ENCODE peak calls at places on chromosomes 4 and X, in eight cellular contexts. D is sciatic nerve; O is activated T-cell treated with anti-CD3 and anti-CD28 coated beads for 48 hours; L is HTR-8/SVneo; M is iPS-NIHi11; C is globus pallidus; S is stimulated activated CD8-positive, alpha-beta memory T cell treated with anti-CD3 and anti-CD28 coated beads, Interleukin-4, amount 100 ng/mL, for 24 hours; X is NCI-H2171. Y is an unnamed sample.

GRCh38 chr4:169200361-169201030 is 70.3 kb downstream of the SH3RF1 start:
- DNase-seq in M (no peak), L (no peak), S (no peak), C (no peak), X (no peak), O (no peak), D (no peak), Y (no peak)

GRCh38 chrX:23792861-23793553 is 10.0 kb downstream of the SAT1 start:
- DNase-seq in L (no peak), X (peak; percentile 67), O (no peak), S (no peak), M (no peak), D (no peak), C (no peak), Y (peak; percentile 55)

GRCh38 chr4:48968814-48969213 is 17.3 kb upstream of the CWH43 start:
- DNase-seq in C (no peak), L (no peak), S (no peak), O (no peak), M (no peak), X (no peak), D (no peak), Y (no peak)

GRCh38 chr4:21915761-21916160 is 32.8 kb downstream of the KCNIP4 start:
- DNase-seq in L (no peak), S (no peak), D (no peak), C (no peak), M (no peak), O (no peak), X (no peak), Y (no peak)

GRCh38 chrX:47581731-47582647 is at the start of gene TIMP1:
- DNase-seq in X (no peak), L (peak; percentile 75), S (peak; percentile 75), C (peak; percentile 21), D (peak; percentile 92), O (peak; percentile 71), M (peak; percentile 81), Y (peak; percentile 83)

GRCh38 chr4:159446266-159446976 is 343.5 kb downstream of the RAPGEF2 start:
- DNase-seq in D (peak; percentile 57), L (peak; percentile 60), O (peak; percentile 0), M (peak; percentile 69), X (peak; percentile 8), S (no peak), C (peak; percentile 75), Y (peak; percentile 69)

GRCh38 chrX:13778916-13779315 is 38.0 kb downstream of the GPM6B start:
- DNase-seq in D (no peak), C (no peak), O (no peak), S (no peak), X (no peak), L (peak; percentile 11), M (peak; percentile 33), Y (peak; percentile 24)

GRCh38 chrX:7163146-7163677 is 15.3 kb upstream of the PUDP start:
- DNase-seq in O (no peak), X (no peak), S (no peak), C (no peak), M (no peak), D (no peak), L (no peak), Y (no peak)

GRCh38 chr4:186347743-186348142 is 81.8 kb downstream of the F11 start:
- DNase-seq in M (peak; percentile 40), C (no peak), O (no peak), S (no peak), X (no peak), D (no peak), L (no peak), Y (peak; percentile 20)

GRCh38 chrX:129316461-129316860 is 206.8 kb downstream of the SMARCA1 start:
- DNase-seq in X (no peak), O (no peak), M (no peak), L (no peak), C (no peak), S (no peak), D (no peak), Y (no peak)

GRCh38 chr4:123997116-123997515 is 600.5 kb downstream of the SPRY1 start:
- DNase-seq in L (no peak), C (peak; percentile 10), M (no peak), S (no peak), D (no peak), O (no peak), X (no peak), Y (peak; percentile 82)

GRCh38 chr4:83282049-83282535 is 2.5 kb downstream of the COQ2 start:
- DNase-seq in S (peak; percentile 23), C (peak; percentile 38), D (no peak), O (peak; percentile 12), L (peak; percentile 19), M (peak; percentile 26), X (peak; percentile 1), Y (peak; percentile 41)

GRCh38 chr4:53476232-53477037 is 99.0 kb downstream of the FIP1L1 start:
- DNase-seq in X (no peak), O (no peak), L (peak; percentile 13), C (no peak), S (no peak), D (no peak), M (no peak), Y (no peak)

GRCh38 chr4:13530823-13531608 is 13.3 kb downstream of the NKX3-2 start:
- DNase-seq in D (no peak), C (no peak), M (peak; percentile 62), X (no peak), S (no peak), O (no peak), L (no peak), Y (peak; percentile 69)

GRCh38 chrX:22433292-22434070 is 160.8 kb downstream of the CBLL2 start:
- DNase-seq in C (no peak), M (no peak), S (no peak), X (no peak), L (no peak), O (no peak), D (no peak), Y (no peak)

GRCh38 chr4:58247792-58248191 is 1137.6 kb upstream of the IGFBP7 start:
- DNase-seq in M (peak; percentile 21), X (no peak), S (no peak), C (no peak), O (no peak), D (no peak), L (no peak), Y (peak; percentile 19)

GRCh38 chrX:42755820-42756219 is 22.1 kb downstream of the PPP1R2C start:
- DNase-seq in C (no peak), O (no peak), M (no peak), L (peak; percentile 0), X (no peak), D (peak; percentile 56), S (no peak), Y (no peak)

GRCh38 chr4:110620352-110621327 is 2.2 kb downstream of the PITX2 start:
- DNase-seq in C (no peak), L (no peak), S (no peak), O (no peak), D (no peak), M (peak; percentile 45), X (no peak), Y (peak; percentile 93)

GRCh38 chr4:114005569-114006442 is 26.4 kb upstream of the ARSJ start:
- DNase-seq in X (no peak), L (no peak), O (no peak), D (no peak), C (no peak), S (no peak), M (no peak), Y (no peak)

GRCh38 chrX:49884290-49884862 is 5.1 kb downstream of the USP27X start:
- DNase-seq in S (peak; percentile 39), M (peak; percentile 33), O (peak; percentile 31), D (peak; percentile 78), L (peak; percentile 18), X (no peak), C (no peak), Y (peak; percentile 53)

GRCh38 chr4:74087481-74087880 is 11.5 kb downstream of the CXCL2 start:
- DNase-seq in D (no peak), X (no peak), L (no peak), S (no peak), C (no peak), M (no peak), O (no peak), Y (peak; percentile 33)

GRCh38 chr4:11424000-11424399 is 4.7 kb downstream of the HS3ST1 start:
- DNase-seq in D (no peak), O (no peak), X (peak; percentile 44), L (no peak), C (no peak), M (peak; percentile 42), S (no peak), Y (peak; percentile 74)

GRCh38 chr4:103934178-103934789 is 214.5 kb upstream of the TACR3 start:
- DNase-seq in M (peak; percentile 18), S (no peak), D (no peak), L (peak; percentile 12), X (peak; percentile 0), C (peak; percentile 54), O (no peak), Y (peak; percentile 72)

GRCh38 chrX:135522878-135523693 is 2.6 kb downstream of the INTS6L start:
- DNase-seq in C (no peak), O (no peak), D (no peak), X (no peak), M (no peak), L (no peak), S (no peak), Y (no peak)

GRCh38 chrX:145292208-145292607 is 44.9 kb downstream of the SPANXN1 start:
- DNase-seq in C (no peak), M (no peak), O (no peak), D (no peak), X (no peak), S (no peak), L (no peak), Y (no peak)

GRCh38 chrX:11334165-11334564 is 41.0 kb downstream of the AMELX start:
- DNase-seq in D (no peak), O (no peak), M (no peak), X (no peak), S (no peak), L (no peak), C (no peak), Y (no peak)

GRCh38 chr4:3201718-3202702 is 46.9 kb upstream of the MSANTD1 start:
- DNase-seq in C (no peak), O (peak; percentile 53), S (peak; percentile 34), X (no peak), D (peak; percentile 48), M (no peak), L (no peak), Y (no peak)

GRCh38 chrX:154477891-154478477 is 1.1 kb downstream of the LAGE3 start:
- DNase-seq in L (no peak), O (no peak), S (no peak), X (no peak), D (peak; percentile 59), C (no peak), M (no peak), Y (no peak)

GRCh38 chrX:39633293-39633692 is 464.5 kb downstream of the BCOR start:
- DNase-seq in L (no peak), X (peak; percentile 63), D (no peak), C (no peak), S (no peak), M (no peak), O (no peak), Y (no peak)

GRCh38 chr4:168451331-168451730 is 29.0 kb downstream of the DDX60L start:
- DNase-seq in D (no peak), S (no peak), C (no peak), L (no peak), O (no peak), M (no peak), X (no peak), Y (no peak)